ENCODE peak calls at places on chromosome 4, in six cellular contexts. O, N, H, M, V and X are unnamed samples. For H3K4me1, the result is how much of the 10 kb centered on the place peaks cover.

GRCh38 chr4:84966382-84967291 is at the start of gene WDFY3:
- DNase-seq in O (no peak), N (peak), H (peak), M (no peak), V (peak), X (peak)

GRCh38 chr4:181536196-181536746 is 706.9 kb upstream of the TENM3 start:
- DNase-seq in O (no peak), N (no peak), H (no peak), M (no peak), V (no peak), X (no peak)

GRCh38 chr4:156596026-156596425 is 375.6 kb downstream of the PDGFC start:
- DNase-seq in O (no peak), N (no peak), H (no peak), M (no peak), V (no peak), X (no peak)

GRCh38 chr4:105666693-105667092 is 41.8 kb downstream of the INTS12 start:
- DNase-seq in O (no peak), N (peak), H (peak), M (no peak), V (peak), X (peak)

GRCh38 chr4:47531241-47531953 is 46.3 kb downstream of the ATP10D start:
- DNase-seq in O (peak), N (peak), H (peak), M (peak), V (peak), X (peak)

GRCh38 chr4:8728536-8729407 is 136.2 kb downstream of the CPZ start:
- DNase-seq in O (no peak), N (no peak), H (no peak), M (peak), V (no peak), X (no peak)

GRCh38 chr4:82786004-82786400 is 12.6 kb downstream of the SCD5 start:
- DNase-seq in O (no peak), N (peak), H (peak), M (no peak), V (no peak), X (no peak)

GRCh38 chr4:151339472-151339871 is 14.1 kb upstream of the SH3D19 start:
- DNase-seq in O (no peak), N (peak), H (no peak), M (no peak), V (no peak), X (no peak)

GRCh38 chr4:139175647-139176298 is 1.2 kb downstream of the ELF2 start:
- DNase-seq in O (no peak), N (no peak), H (peak), M (no peak), V (no peak), X (no peak)

GRCh38 chr4:122331195-122331594 is 47.6 kb upstream of the ADAD1 start:
- DNase-seq in O (no peak), N (no peak), H (no peak), M (no peak), V (no peak), X (no peak)

GRCh38 chr4:153245775-153246174 is 41.5 kb downstream of the TRIM2 start:
- DNase-seq in O (no peak), N (no peak), H (no peak), M (no peak), V (no peak), X (no peak)

GRCh38 chr4:2793578-2793919 is 664 bp downstream of the SH3BP2 start:
- DNase-seq in O (no peak), N (peak), H (peak), M (no peak), V (peak), X (no peak)

GRCh38 chr4:41358626-41359025 is 101.9 kb downstream of the UCHL1 start:
- DNase-seq in O (no peak), N (no peak), H (peak), M (no peak), V (no peak), X (no peak)

GRCh38 chr4:8727131-8727530 is 134.6 kb downstream of the CPZ start:
- DNase-seq in O (no peak), N (no peak), H (no peak), M (no peak), V (no peak), X (no peak)

GRCh38 chr4:38322709-38323108 is 341.3 kb upstream of the KLF3 start:
- DNase-seq in O (no peak), N (peak), H (peak), M (no peak), V (no peak), X (no peak)

GRCh38 chr4:72665376-72665978 is 96.5 kb upstream of the ADAMTS3 start:
- DNase-seq in O (no peak), N (no peak), H (no peak), M (no peak), V (no peak), X (no peak)

GRCh38 chr4:39759569-39759968 is 61.6 kb downstream of the UBE2K start:
- DNase-seq in O (no peak), N (no peak), H (no peak), M (no peak), V (no peak), X (no peak)
- H2AFZ ChIP-seq in O (no peak), N (no peak), H (no peak), M (no peak), V (no peak), X (no peak)

DNA sequence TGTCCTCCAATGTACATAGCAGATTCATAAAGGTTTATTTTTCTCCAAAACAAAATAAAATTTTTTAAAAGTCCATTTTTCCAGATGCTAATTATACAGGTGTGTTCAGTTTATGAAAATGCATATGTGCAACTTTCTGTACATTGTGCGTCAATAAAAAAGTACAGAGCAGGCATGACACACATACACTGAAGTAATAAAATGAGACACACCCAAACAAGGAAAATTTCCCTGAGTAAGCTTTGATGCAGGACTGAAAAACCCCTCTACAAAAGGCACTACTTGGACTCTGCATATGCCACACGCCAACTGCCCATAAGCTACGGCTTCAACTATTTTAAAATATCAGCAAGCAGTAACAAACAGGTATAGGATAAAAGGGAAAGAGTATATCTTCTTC is 13.8 kb downstream of the ARAP2 start:
- DNase-seq in O (no peak), N (peak), H (no peak), M (no peak), V (no peak), X (no peak)
- H3K4me1 ChIP-seq in O (under half), N (under half), H (under half), M (under half), V (under half), X (under half)

GRCh38 chr4:39700500-39700899 is 2.6 kb downstream of the UBE2K start:
- DNase-seq in O (no peak), N (no peak), H (peak), M (no peak), V (no peak), X (no peak)
- H3K4me3 ChIP-seq in O (peak), N (peak), H (peak), M (peak), V (no peak), X (peak)

GRCh38 chr4:68021185-68021584 is 57.9 kb upstream of the TMPRSS11A start:
- DNase-seq in O (no peak), N (peak), H (peak), M (no peak), V (no peak), X (no peak)
- H2AFZ ChIP-seq in O (no peak), N (no peak), H (no peak), M (no peak), V (no peak), X (no peak)

GRCh38 chr4:86965019-86965976 is 30.5 kb downstream of the AFF1 start:
- DNase-seq in O (no peak), N (no peak), H (no peak), M (no peak), V (no peak), X (no peak)
- H3K4me1 ChIP-seq in O (half or more), N (under half), H (under half), M (half or more), V (under half), X (under half)

DNA sequence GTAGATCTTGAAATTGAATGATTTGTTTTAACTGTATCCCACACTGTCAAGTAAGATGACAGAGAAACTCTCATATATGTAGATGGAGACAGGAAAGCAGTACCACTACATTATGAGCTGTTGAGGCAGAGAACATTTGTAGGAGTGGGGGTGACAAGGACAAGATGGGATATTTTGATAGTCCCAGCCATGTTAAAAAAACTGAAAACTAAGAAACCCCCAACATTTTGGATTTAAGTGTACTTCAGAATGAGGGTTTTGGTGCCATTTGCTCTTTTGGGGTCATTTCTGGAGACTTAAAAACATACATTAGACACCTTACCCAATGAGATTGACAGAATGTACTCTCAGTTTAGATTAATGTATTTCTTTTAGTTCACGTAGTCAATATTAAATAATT is 149.9 kb upstream of the SLC4A4 start:
- DNase-seq in O (no peak), N (no peak), H (no peak), M (no peak), V (no peak), X (no peak)
- H3K4me3 ChIP-seq in O (no peak), N (peak), H (peak), M (peak), V (no peak), X (no peak)

GRCh38 chr4:111934294-111934693 is 211.0 kb upstream of the FAM241A start:
- DNase-seq in O (no peak), N (no peak), H (peak), M (no peak), V (no peak), X (no peak)
- H2AFZ ChIP-seq in O (no peak), N (no peak), H (no peak), M (no peak), V (no peak), X (no peak)

GRCh38 chr4:16443504-16444088 is 217.3 kb upstream of the TAPT1 start:
- DNase-seq in O (no peak), N (peak), H (peak), M (peak), V (peak), X (peak)

GRCh38 chr4:16442296-16442695 is 216.0 kb upstream of the TAPT1 start:
- DNase-seq in O (no peak), N (peak), H (no peak), M (no peak), V (no peak), X (no peak)

GRCh38 chr4:16437836-16438235 is 211.6 kb upstream of the TAPT1 start:
- DNase-seq in O (no peak), N (no peak), H (peak), M (no peak), V (no peak), X (no peak)

GRCh38 chr4:16439003-16439402 is 212.7 kb upstream of the TAPT1 start:
- DNase-seq in O (no peak), N (no peak), H (peak), M (no peak), V (no peak), X (no peak)

GRCh38 chr4:16439771-16440170 is 213.5 kb upstream of the TAPT1 start:
- DNase-seq in O (no peak), N (no peak), H (no peak), M (no peak), V (no peak), X (no peak)
- H3K4me1 ChIP-seq in O (under half), N (under half), H (under half), M (under half), V (under half), X (under half)

GRCh38 chr4:119628281-119629141 is at the start of gene PDE5A:
- DNase-seq in O (no peak), N (peak), H (peak), M (no peak), V (peak), X (peak)

GRCh38 chr4:119626943-119627266 is 1.7 kb downstream of the PDE5A start:
- DNase-seq in O (no peak), N (no peak), H (no peak), M (no peak), V (no peak), X (no peak)

GRCh38 chr4:119629142-119629471 is 503 bp upstream of the PDE5A start:
- DNase-seq in O (no peak), N (no peak), H (no peak), M (no peak), V (no peak), X (no peak)

GRCh38 chr4:119627267-119628190 is 1.1 kb downstream of the PDE5A start:
- DNase-seq in O (no peak), N (peak), H (peak), M (no peak), V (peak), X (peak)

GRCh38 chr4:119626420-119626819 is 2.2 kb downstream of the PDE5A start:
- DNase-seq in O (no peak), N (no peak), H (peak), M (no peak), V (no peak), X (no peak)
- H3K4me3 ChIP-seq in O (no peak), N (peak), H (peak), M (no peak), V (no peak), X (peak)